ENCODE peak calls at places on chromosomes 3 and 15, in six cellular contexts. A, X, K, G, N and H are unnamed samples.

GRCh38 chr15:35305906-35306305 is 220.8 kb upstream of the NANOGP8 start:
- DNase-seq in A (peak; percentile 23), X (no peak), K (no peak), G (no peak), N (no peak), H (no peak)

GRCh38 chr3:25573386-25574171 is 91.1 kb downstream of the TOP2B start:
- DNase-seq in A (no peak), X (no peak), K (no peak), G (no peak), N (no peak), H (no peak)

GRCh38 chr15:101501703-101502373 is 12.3 kb upstream of the PCSK6 start:
- DNase-seq in A (peak; percentile 22), X (peak; percentile 54), K (peak; percentile 68), G (peak; percentile 15), N (peak; percentile 66), H (no peak)

GRCh38 chr15:25408929-25409328 is 29.9 kb downstream of the UBE3A start:
- DNase-seq in A (no peak), X (no peak), K (no peak), G (no peak), N (no peak), H (no peak)

GRCh38 chr3:31533169-31533870 is 595 bp downstream of the STT3B start:
- DNase-seq in A (no peak), X (no peak), K (peak; percentile 80), G (peak; percentile 39), N (peak; percentile 12), H (peak; percentile 32)

GRCh38 chr15:25170113-25170731 is 215.4 kb downstream of the SNRPN start:
- DNase-seq in A (no peak), X (no peak), K (peak; percentile 27), G (peak; percentile 8), N (no peak), H (peak; percentile 2)

GRCh38 chr3:2211568-2211967 is 112.9 kb downstream of the CNTN4 start:
- DNase-seq in A (no peak), X (no peak), K (no peak), G (no peak), N (no peak), H (no peak)

GRCh38 chr3:126546549-126547239 is 12.0 kb downstream of the C3orf22 start:
- DNase-seq in A (no peak), X (no peak), K (no peak), G (no peak), N (no peak), H (no peak)

GRCh38 chr15:48475600-48476395 is 144.6 kb downstream of the DUT start:
- DNase-seq in A (no peak), X (no peak), K (no peak), G (no peak), N (no peak), H (peak; percentile 42)

GRCh38 chr15:48471073-48471472 is 139.8 kb downstream of the DUT start:
- DNase-seq in A (no peak), X (no peak), K (no peak), G (no peak), N (no peak), H (no peak)

GRCh38 chr15:48470096-48470495 is 138.9 kb downstream of the DUT start:
- DNase-seq in A (no peak), X (no peak), K (no peak), G (no peak), N (no peak), H (no peak)

GRCh38 chr15:48473667-48474066 is 142.4 kb downstream of the DUT start:
- DNase-seq in A (no peak), X (no peak), K (no peak), G (no peak), N (no peak), H (no peak)

DNA sequence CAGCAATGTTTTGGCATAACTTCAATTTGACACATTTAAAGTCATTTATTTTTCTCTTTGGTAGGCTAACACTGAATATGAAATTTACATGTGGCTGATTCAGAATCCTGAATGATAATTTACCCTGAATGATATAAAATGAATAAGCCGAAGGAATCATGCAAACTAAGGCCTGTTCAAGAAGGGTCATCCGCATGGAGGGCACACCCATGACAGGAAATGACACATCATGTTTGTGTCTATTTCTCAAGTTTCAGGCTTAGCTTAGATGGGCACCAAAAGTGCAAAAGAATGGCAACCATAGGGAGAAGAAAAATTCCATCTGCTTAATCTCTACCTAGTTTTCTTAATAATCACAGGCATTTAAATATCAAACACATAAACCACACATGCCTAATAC is 141.5 kb downstream of the DUT start:
- DNase-seq in A (no peak), X (no peak), K (no peak), G (no peak), N (no peak), H (no peak)
- TF ChIP-seq POLR2AphosphoS5 in A (no peak), X (no peak), K (no peak), G (no peak), N (no peak), H (no peak)

DNA sequence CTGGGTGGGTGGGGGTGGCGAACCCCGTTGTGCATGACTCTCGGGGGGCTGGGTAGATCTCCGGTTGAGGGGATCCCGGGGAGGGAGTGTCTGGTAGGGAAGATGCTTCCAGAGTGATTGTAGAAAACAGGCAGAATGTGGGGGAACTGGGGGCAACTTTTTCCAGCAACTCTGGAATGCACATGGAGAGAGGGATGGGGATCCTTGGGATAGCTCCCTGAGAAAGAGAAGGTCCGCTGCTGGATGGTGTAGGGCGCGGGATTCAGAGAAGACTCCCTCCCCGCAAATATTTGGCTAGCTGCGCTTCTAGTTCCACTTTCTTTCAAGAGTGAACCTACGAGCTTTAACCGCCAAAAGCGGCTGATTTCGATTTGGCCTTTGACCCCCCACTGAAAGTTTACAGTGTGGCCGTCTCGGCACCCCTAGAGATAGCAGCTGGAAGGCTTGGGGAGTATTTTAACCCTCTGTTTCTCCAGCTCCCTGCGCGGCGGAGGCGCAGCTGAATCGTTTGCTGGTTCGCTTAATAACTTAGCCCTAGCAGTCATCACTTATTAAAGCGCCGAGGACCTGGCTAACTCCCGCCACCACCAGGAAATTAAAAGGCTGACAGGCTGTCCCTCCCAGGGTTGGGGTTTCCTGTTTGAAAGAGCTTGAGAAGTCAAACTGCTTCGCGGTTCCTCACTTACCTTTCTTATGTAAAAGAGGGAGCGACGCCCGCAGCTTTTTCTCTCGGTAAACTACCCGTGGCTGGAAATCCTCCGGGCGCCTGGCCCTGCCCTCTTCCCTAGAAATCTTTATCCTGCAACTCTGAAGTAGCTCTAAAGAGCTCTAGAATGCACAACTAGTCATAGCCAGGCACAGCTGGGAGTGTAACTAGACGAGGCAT is 1.2 kb downstream of the PHLDB2 start:
- DNase-seq in A (peak; percentile 82), X (peak; percentile 42), K (peak; percentile 88), G (peak; percentile 85), N (peak; percentile 71), H (peak; percentile 87)
- TF ChIP-seq POLR2A in A (peak; percentile 2), X (no peak), K (no peak), G (no peak), N (no peak), H (peak; percentile 68)

GRCh38 chr3:122258757-122259371 is 66.2 kb upstream of the CSTA start:
- DNase-seq in A (peak; percentile 53), X (peak; percentile 49), K (no peak), G (peak; percentile 22), N (peak; percentile 48), H (peak; percentile 21)
- TF ChIP-seq POLR2AphosphoS5 in A (no peak), X (no peak), K (no peak), G (no peak), N (no peak), H (no peak)

DNA sequence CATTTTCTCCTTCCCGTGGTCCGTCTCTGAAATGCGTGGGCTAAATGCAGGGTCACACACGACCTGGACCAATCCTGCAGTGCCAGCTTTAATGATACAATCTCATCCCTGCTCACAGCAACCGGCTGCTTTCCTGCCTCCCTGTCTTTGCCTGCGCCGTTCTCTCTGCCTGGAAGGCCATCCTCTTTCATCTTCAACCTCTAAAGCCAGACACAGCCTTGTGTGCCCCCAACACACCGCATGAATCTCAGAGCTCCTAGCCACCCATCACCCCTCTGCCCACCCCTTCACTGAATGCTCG is 14.7 kb downstream of the H1-8 start:
- DNase-seq in A (no peak), X (no peak), K (no peak), G (no peak), N (no peak), H (no peak)
- TF ChIP-seq POLR2A in A (no peak), X (no peak), K (no peak), G (no peak), N (no peak), H (no peak)

DNA sequence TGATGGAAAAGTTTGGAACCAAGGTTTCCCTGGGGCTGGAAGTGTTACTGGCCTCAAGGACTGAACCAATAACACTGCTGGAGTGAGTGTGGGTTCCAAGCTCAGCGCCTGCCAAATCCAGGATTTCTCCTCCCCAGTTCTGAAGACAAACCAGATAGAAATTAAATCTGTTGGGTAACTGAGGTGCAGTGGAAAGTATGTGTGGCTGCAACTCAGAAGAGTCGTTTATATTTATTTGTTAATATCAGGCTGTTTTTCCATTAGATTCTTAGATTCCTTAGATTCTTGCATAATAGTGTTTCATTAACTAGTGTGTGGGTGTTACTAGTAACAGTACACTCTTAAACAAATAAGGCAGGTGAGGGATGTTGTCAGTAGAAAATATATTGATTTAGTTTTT is 66.4 kb upstream of the FNDC3B start:
- DNase-seq in A (no peak), X (no peak), K (no peak), G (peak; percentile 48), N (no peak), H (no peak)
- TF ChIP-seq POLR2AphosphoS5 in A (no peak), X (no peak), K (no peak), G (no peak), N (no peak), H (no peak)

DNA sequence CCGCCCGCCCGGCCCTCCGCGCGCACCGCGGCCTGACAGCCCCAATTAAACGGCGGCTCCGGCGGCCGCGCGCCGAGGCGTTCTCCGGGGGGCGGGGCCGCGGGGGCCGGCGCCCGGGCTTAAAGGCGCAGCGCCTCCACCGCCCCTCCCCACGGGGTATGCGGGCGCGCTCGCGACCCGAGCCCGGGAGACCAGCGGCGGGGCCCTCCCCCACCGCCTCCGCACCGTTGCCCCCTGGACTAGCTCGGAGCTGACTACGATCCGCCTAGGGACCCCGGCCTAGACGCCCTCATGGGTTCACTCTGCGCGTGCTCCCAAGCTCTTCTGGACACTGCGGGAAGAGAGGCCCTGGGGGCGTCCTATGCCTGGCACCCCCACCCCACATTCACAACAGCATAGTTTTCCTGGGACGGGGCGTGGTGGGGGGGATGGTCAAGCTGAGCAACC is at the start of gene DUSP7:
- DNase-seq in A (no peak), X (peak; percentile 76), K (no peak), G (no peak), N (no peak), H (peak; percentile 61)
- TF ChIP-seq POLR2A in A (no peak), X (no peak), K (no peak), G (no peak), N (no peak), H (no peak)

GRCh38 chr3:182000454-182000853 is 288.7 kb downstream of the SOX2 start:
- DNase-seq in A (no peak), X (no peak), K (no peak), G (no peak), N (no peak), H (no peak)
- TF ChIP-seq POLR2AphosphoS5 in A (no peak), X (no peak), K (no peak), G (no peak), N (no peak), H (no peak)